ENCODE peak calls at places on chromosomes 6 and 20, in six cellular contexts. B is sciatic nerve, P is upper lobe of right lung, R is LoVo, S is retinal pigment epithelial cell, X is neural crest cell. M is an unnamed sample.

GRCh38 chr6:160000280-160000704 is 31.4 kb downstream of the IGF2R start:
- DNase-seq in B (no peak), P (no peak), S (no peak), X (no peak), R (no peak), M (no peak)

GRCh38 chr6:158835616-158836221 is 16.6 kb upstream of the EZR start:
- DNase-seq in B (no peak), S (no peak), P (peak), R (no peak), X (no peak), M (no peak)

GRCh38 chr20:16707674-16708073 is 22.2 kb upstream of the SNRPB2 start:
- DNase-seq in P (no peak), S (no peak), B (no peak), R (no peak), X (no peak), M (no peak)

GRCh38 chr20:14401479-14402138 is 64.2 kb upstream of the FLRT3 start:
- DNase-seq in R (no peak), S (no peak), P (no peak), X (no peak), B (no peak), M (peak)

GRCh38 chr6:107064579-107065065 is 36.6 kb downstream of the MTRES1 start:
- DNase-seq in P (no peak), S (no peak), R (no peak), X (no peak), B (peak), M (no peak)

GRCh38 chr20:3119044-3119443 is 34.5 kb upstream of the AVP start:
- DNase-seq in P (no peak), R (no peak), X (no peak), B (no peak), S (no peak), M (no peak)

GRCh38 chr6:44074383-44075136 is 52.7 kb downstream of the MRPL14 start:
- DNase-seq in X (peak), P (peak), R (peak), B (peak), S (peak), M (peak)

GRCh38 chr6:37802810-37803209 is 16.7 kb upstream of the ZFAND3 start:
- DNase-seq in B (no peak), X (no peak), S (no peak), P (no peak), R (no peak), M (no peak)

GRCh38 chr6:112237644-112238043 is 16.7 kb downstream of the LAMA4 start:
- DNase-seq in P (no peak), X (no peak), R (no peak), B (peak), S (no peak), M (no peak)

GRCh38 chr6:105759946-105760345 is 326.2 kb upstream of the PRDM1 start:
- DNase-seq in X (no peak), S (peak), P (no peak), R (no peak), B (no peak), M (no peak)

GRCh38 chr20:53574259-53574789 is 19.3 kb downstream of the ZNF217 start:
- DNase-seq in R (no peak), X (no peak), B (no peak), P (no peak), S (no peak), M (no peak)

GRCh38 chr20:40331699-40332098 is 357.3 kb downstream of the MAFB start:
- DNase-seq in B (no peak), X (no peak), P (no peak), R (no peak), S (no peak), M (no peak)

GRCh38 chr6:79077680-79078056 is 386 bp downstream of the PHIP start:
- DNase-seq in X (no peak), R (no peak), P (no peak), B (no peak), S (no peak), M (no peak)

GRCh38 chr6:766625-767024 is 73.7 kb upstream of the EXOC2 start:
- DNase-seq in R (no peak), P (no peak), S (no peak), B (no peak), X (no peak), M (no peak)

GRCh38 chr6:27250955-27251671 is 3.6 kb downstream of the PRSS16 start:
- DNase-seq in X (peak), R (peak), B (peak), S (no peak), P (peak), M (peak)